ENCODE peak calls at places on chromosomes 2 and 18, in seven cellular contexts. E is mucosa of descending colon, U is A549, P is breast epithelium, H is HCT116, J is body of pancreas, I is hepatocyte. Q is an unnamed sample. For H3K4me1, the result is how much of the 10 kb centered on the place peaks cover.

GRCh38 chr2:241868661-241869081 is 858 bp upstream of the RTP5 start:
- DNase-seq in J (peak), P (no peak), U (no peak), I (no peak), E (peak), H (no peak), Q (no peak)

GRCh38 chr2:64679673-64680425 is 26.1 kb upstream of the SERTAD2 start:
- DNase-seq in H (no peak), U (no peak), I (no peak), J (no peak), P (no peak), E (no peak), Q (no peak)

GRCh38 chr2:240319855-240320560 is 115.5 kb upstream of the GPC1 start:
- DNase-seq in I (peak), J (no peak), U (no peak), P (peak), E (no peak), H (peak), Q (peak)

GRCh38 chr2:232919151-232919550 is 49.1 kb downstream of the SNORC start:
- DNase-seq in H (no peak), J (no peak), E (no peak), I (no peak), U (no peak), P (no peak), Q (no peak)

GRCh38 chr18:73352546-73352945 is 484.8 kb upstream of the NETO1 start:
- DNase-seq in U (no peak), I (no peak), J (no peak), E (no peak), H (no peak), P (no peak), Q (no peak)

GRCh38 chr2:206164261-206164862 is 4.7 kb downstream of the EEF1B2 start:
- DNase-seq in I (peak), H (no peak), E (no peak), U (peak), P (no peak), J (peak), Q (no peak)

GRCh38 chr18:74947417-74947816 is 261.5 kb downstream of the PTGR3 start:
- DNase-seq in H (no peak), J (no peak), I (no peak), P (no peak), U (no peak), E (no peak), Q (no peak)

GRCh38 chr2:127586136-127586535 is 50.7 kb downstream of the MYO7B start:
- DNase-seq in H (no peak), I (no peak), J (no peak), U (no peak), P (no peak), E (no peak), Q (no peak)

GRCh38 chr2:188897096-188897495 is 77.1 kb upstream of the COL3A1 start:
- DNase-seq in H (no peak), U (no peak), E (no peak), J (no peak), I (no peak), P (no peak), Q (no peak)

GRCh38 chr2:69789762-69790600 is 39.5 kb upstream of the GMCL1 start:
- DNase-seq in U (no peak), I (no peak), J (no peak), H (no peak), E (no peak), P (no peak), Q (no peak)

GRCh38 chr2:28413152-28413895 is 20.7 kb downstream of the FOSL2 start:
- DNase-seq in I (no peak), U (peak), P (no peak), E (peak), H (no peak), J (no peak), Q (no peak)

GRCh38 chr18:58559427-58560186 is 69.3 kb downstream of the ALPK2 start:
- DNase-seq in I (peak), H (no peak), P (no peak), E (no peak), J (no peak), U (no peak), Q (no peak)

GRCh38 chr2:26086779-26087178 is 52.9 kb downstream of the RAB10 start:
- DNase-seq in E (no peak), I (no peak), H (no peak), P (no peak), J (no peak), U (no peak), Q (no peak)
- H3K4me1 ChIP-seq in E (under half), I (under half), H (under half), P (under half), J (under half), U (half or more), Q (under half)

GRCh38 chr2:217875138-217875537 is 127.7 kb downstream of the TNS1 start:
- DNase-seq in J (no peak), P (no peak), H (no peak), I (no peak), E (no peak), U (no peak), Q (no peak)
- H3K4me1 ChIP-seq in J (under half), P (under half), H (under half), I (under half), E (under half), U (under half), Q (under half)

GRCh38 chr2:136215449-136215848 is 97.5 kb upstream of the CXCR4 start:
- DNase-seq in P (no peak), E (no peak), J (no peak), I (no peak), H (no peak), U (no peak), Q (no peak)

GRCh38 chr2:136214284-136214683 is 96.3 kb upstream of the CXCR4 start:
- DNase-seq in H (no peak), U (no peak), I (peak), P (no peak), J (no peak), E (no peak), Q (no peak)

GRCh38 chr2:136212426-136213378 is 94.8 kb upstream of the CXCR4 start:
- DNase-seq in J (no peak), U (no peak), I (no peak), P (no peak), H (no peak), E (no peak), Q (no peak)

GRCh38 chr2:136214801-136215200 is 96.9 kb upstream of the CXCR4 start:
- DNase-seq in I (no peak), J (no peak), H (no peak), P (no peak), U (no peak), E (no peak), Q (no peak)

GRCh38 chr2:136213836-136214235 is 95.9 kb upstream of the CXCR4 start:
- DNase-seq in U (no peak), J (no peak), I (no peak), H (no peak), E (no peak), P (no peak), Q (no peak)
- H3K4me1 ChIP-seq in U (under half), J (under half), I (under half), H (under half), E (under half), P (under half), Q (under half)

DNA sequence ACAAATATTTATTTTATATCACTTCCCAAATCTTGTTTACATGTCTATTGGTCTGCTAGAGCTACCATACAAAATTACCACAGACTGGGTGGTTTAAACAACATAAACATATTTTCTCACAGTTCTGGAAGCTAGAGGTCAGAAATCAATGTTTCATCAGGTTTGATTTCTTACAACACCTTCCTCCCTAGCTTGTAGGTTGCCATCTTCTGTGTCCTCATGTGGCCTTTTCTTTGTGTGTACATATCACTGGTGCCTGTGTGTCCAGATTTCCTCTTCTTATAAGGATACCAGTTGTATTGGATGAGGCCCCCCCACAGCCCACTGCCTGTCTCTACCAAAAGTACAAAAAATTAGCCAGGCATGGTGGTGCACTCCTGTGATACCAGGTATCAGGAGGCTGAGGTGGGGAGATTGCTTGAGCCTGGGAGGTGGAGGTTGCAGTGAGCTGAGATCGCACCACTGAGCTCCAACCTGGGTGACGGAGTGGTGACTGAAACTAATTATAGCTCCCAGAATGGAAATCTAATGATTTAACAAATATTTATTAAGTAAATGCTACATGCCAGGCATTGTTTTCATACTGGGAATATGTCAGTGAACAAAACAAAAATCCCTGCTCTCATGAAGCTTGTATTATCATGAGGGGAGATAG is 13.6 kb downstream of the EML4 start:
- DNase-seq in I (no peak), U (no peak), E (no peak), P (no peak), H (no peak), J (peak), Q (no peak)
- H3K4me1 ChIP-seq in I (under half), U (under half), E (under half), P (under half), H (under half), J (half or more), Q (under half)

DNA sequence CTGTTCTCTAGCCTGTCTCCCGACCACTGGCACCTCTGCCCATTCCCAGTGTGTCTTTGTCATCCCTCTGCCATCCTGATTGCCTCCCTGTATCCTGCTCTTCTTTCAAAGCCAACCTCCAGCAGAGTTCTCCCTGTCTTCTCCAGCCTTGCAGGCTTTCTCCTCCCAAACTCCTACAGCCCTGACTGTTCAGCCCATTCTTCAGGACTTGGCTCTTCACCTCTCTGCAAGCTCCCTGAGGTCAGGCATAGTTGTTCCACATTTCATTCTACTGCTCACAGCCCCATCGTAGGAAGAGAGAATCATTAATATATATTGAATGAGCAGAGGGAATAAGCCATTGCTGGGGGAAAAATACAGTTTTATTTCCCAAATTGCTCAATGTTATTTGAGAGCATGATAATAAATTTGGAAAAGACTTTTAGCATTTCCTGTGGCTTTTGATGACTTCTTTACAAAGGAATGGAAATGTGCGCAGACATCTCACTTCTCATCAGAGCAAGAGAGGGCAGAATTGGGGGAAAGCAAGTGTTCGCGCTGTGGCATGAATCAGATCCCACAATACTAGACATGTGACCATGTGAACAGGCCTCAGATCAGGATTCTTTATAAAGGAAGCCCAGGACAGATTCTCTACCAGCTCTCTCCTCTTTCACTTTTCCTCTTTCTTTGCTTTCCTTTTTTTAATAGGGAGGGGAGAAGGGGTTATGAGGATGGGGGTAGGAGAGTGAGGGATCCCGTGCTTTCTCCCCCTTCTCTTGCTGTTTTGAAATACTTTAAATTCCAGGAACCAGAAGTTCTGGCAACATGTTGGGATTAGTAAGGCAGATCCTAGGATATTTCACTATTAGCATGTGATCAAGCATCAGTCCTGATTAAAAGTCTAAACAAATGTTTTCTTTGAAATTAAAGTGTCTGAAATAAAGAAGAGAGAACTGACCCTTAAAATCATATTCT is 37.5 kb downstream of the EPAS1 start:
- DNase-seq in H (no peak), P (no peak), U (no peak), J (no peak), E (no peak), I (no peak), Q (peak)
- H3K4me1 ChIP-seq in H (under half), P (under half), U (half or more), J (half or more), E (half or more), I (half or more), Q (half or more)

GRCh38 chr2:234997389-234997788 is 45.6 kb downstream of the SH3BP4 start:
- DNase-seq in P (no peak), E (peak), H (no peak), I (no peak), U (no peak), J (no peak), Q (no peak)
- H3K4me1 ChIP-seq in P (under half), E (under half), H (under half), I (half or more), U (half or more), J (half or more), Q (half or more)

DNA sequence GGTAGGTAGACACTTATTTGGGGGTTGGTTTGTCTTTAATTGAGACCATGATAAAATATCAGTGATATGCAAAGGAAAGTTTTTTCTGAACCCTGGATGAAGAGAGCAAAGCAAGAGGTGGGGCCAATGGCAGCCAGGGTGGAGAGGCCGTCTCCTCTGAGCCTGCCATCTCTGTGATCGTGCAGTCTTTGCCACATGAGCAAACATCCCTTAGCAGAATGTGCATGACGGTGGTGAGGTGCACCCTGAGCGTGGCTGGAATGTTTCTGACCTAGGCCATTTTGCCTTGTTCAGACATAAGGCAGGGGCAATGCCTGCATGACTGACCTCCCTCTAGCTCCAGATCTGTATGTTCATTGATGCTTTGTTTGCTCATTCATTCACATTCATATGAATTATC is 6.0 kb downstream of the NCK2 start:
- DNase-seq in J (no peak), E (no peak), I (no peak), P (no peak), H (no peak), U (no peak), Q (no peak)
- H3K4me1 ChIP-seq in J (half or more), E (under half), I (under half), P (under half), H (under half), U (under half), Q (under half)